ENCODE peak calls at places on chromosomes 16 and 17, in seven cellular contexts. K is osteocyte, X is mucosa of descending colon, V is astrocyte of the spinal cord, C is GM10248, P is stomach, Q is upper lobe of right lung. H is an unnamed sample.

GRCh38 chr16:4385066-4385788 is 13.6 kb downstream of the VASN start:
- DNase-seq in C (no peak), K (no peak), Q (no peak), V (no peak), X (no peak), P (no peak), H (peak; percentile 72)

GRCh38 chr16:88570691-88571092 is 489 bp downstream of the ZC3H18 start:
- DNase-seq in Q (no peak), V (peak; percentile 2), P (no peak), K (no peak), C (no peak), X (peak; percentile 35), H (no peak)

GRCh38 chr16:9976641-9977040 is 205.6 kb downstream of the GRIN2A start:
- DNase-seq in K (no peak), C (no peak), P (no peak), Q (no peak), X (no peak), V (no peak), H (no peak)

GRCh38 chr16:20166531-20167235 is 93.0 kb upstream of the GPR139 start:
- DNase-seq in V (no peak), C (no peak), P (no peak), Q (no peak), K (peak; percentile 36), X (no peak), H (no peak)

GRCh38 chr16:24442631-24443030 is 96.7 kb upstream of the RBBP6 start:
- DNase-seq in X (no peak), Q (no peak), K (no peak), C (no peak), P (no peak), V (no peak), H (no peak)

GRCh38 chr17:45751466-45751865 is 32.7 kb upstream of the CRHR1 start:
- DNase-seq in C (no peak), V (no peak), K (no peak), Q (no peak), P (no peak), X (no peak), H (no peak)

GRCh38 chr16:85475233-85475632 is 137.9 kb upstream of the GSE1 start:
- DNase-seq in X (no peak), P (no peak), V (no peak), C (no peak), Q (no peak), K (no peak), H (peak; percentile 40)

GRCh38 chr17:1532836-1533602 is 16.6 kb upstream of the INPP5K start:
- DNase-seq in C (peak; percentile 42), X (no peak), V (no peak), Q (no peak), K (no peak), P (no peak), H (no peak)

GRCh38 chr16:68083861-68084503 is 1.2 kb upstream of the NFATC3 start:
- DNase-seq in K (peak; percentile 80), V (no peak), P (no peak), C (no peak), Q (no peak), X (no peak), H (peak; percentile 65)

GRCh38 chr16:68833251-68833650 is 10.1 kb upstream of the TANGO6 start:
- DNase-seq in C (no peak), Q (no peak), X (no peak), P (no peak), K (no peak), V (no peak), H (no peak)

DNA sequence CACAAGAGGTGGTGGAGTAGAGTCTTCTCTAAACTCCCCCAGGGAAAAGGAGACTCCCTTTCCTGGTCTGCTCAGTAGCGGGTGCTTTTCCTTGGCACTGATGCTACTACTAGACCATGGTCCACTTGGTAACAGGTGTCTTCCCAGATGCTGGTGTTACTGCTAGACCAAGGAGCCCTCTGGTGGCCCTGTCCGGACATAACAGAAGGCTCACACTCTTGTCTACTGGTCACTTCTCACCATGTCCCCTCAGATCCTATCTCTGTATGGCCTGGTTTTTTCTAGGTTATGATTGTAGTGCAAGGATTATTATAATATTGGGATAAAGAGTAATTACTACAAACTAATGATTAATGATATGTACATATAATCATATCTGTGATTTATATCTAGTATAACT is 49.7 kb upstream of the ARL4D start:
- DNase-seq in C (no peak), P (no peak), K (no peak), X (no peak), V (no peak), Q (no peak), H (no peak)
- TF ChIP-seq CTCF in C (no peak), P (no peak), K (no peak), X (no peak), V (peak; percentile 49), Q (no peak), H (no peak)

GRCh38 chr16:74716355-74716754 is 15.7 kb upstream of the MLKL start:
- DNase-seq in C (no peak), K (no peak), X (no peak), V (no peak), Q (peak; percentile 58), P (no peak), H (no peak)

GRCh38 chr16:74711938-74712337 is 11.3 kb upstream of the MLKL start:
- DNase-seq in Q (peak; percentile 39), K (no peak), P (no peak), C (no peak), V (no peak), X (no peak), H (no peak)

GRCh38 chr16:74713325-74713724 is 12.7 kb upstream of the MLKL start:
- DNase-seq in X (no peak), Q (peak; percentile 57), C (no peak), K (no peak), V (no peak), P (no peak), H (no peak)

GRCh38 chr16:74710401-74710800 is 9.7 kb upstream of the MLKL start:
- DNase-seq in V (no peak), Q (peak; percentile 9), P (no peak), K (no peak), C (no peak), X (no peak), H (no peak)

DNA sequence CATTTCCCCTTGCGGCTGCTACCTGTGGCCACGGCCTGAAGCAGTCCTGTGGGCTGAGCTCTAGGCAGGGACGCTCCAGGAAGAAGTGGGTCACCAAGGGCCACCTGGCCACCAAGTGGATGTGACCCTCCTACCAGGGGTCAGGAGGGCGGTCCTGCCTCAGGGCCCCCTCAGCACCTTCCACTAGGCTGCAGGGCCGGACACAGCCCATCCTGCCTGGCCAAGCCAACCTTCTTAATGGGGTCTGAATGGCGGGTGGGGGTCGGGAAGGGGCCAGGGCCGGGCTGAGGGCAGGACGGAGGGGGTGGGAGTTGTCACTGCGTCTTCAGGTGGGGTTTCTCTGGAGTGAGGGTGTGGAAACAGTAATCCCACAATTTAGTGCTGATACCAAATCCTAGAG is 13.2 kb upstream of the MLKL start:
- DNase-seq in C (no peak), Q (peak; percentile 48), X (no peak), P (no peak), V (no peak), K (no peak), H (no peak)
- TF ChIP-seq CTCF in C (no peak), Q (no peak), X (no peak), P (no peak), V (no peak), K (no peak), H (no peak)

DNA sequence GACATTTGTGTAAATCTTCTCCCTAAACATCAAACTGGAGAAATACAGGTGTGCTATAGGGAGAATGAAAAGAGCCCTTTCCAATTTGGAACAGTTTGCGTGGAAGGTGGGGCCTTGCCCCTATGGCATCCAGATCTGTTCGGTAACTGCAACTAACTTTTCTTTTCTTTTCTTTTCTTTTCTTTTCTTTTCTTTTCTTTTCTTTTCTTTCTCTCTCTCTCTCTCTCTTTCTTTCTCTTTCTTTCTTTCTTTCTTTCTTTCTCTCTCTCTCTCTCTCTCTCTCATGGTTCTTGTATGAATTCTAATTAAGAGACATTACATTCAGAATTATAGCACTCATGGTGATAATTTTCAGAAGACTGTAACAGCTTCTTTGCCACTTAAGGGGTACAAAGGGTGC is 69.6 kb downstream of the KSR1 start:
- DNase-seq in K (no peak), X (no peak), V (no peak), P (no peak), C (no peak), Q (no peak), H (no peak)
- TF ChIP-seq CTCF in K (no peak), X (no peak), V (no peak), P (no peak), C (no peak), Q (no peak), H (no peak)

GRCh38 chr17:8630802-8631553 is 453 bp upstream of the MYH10 start:
- DNase-seq in K (peak; percentile 99), P (peak; percentile 98), X (peak; percentile 97), Q (peak; percentile 98), C (peak; percentile 99), V (peak; percentile 100), H (peak; percentile 99)
- TF ChIP-seq CTCF in K (peak; percentile 18), P (peak; percentile 21), X (peak; percentile 8), Q (peak; percentile 32), C (peak; percentile 32), V (no peak), H (no peak)

DNA sequence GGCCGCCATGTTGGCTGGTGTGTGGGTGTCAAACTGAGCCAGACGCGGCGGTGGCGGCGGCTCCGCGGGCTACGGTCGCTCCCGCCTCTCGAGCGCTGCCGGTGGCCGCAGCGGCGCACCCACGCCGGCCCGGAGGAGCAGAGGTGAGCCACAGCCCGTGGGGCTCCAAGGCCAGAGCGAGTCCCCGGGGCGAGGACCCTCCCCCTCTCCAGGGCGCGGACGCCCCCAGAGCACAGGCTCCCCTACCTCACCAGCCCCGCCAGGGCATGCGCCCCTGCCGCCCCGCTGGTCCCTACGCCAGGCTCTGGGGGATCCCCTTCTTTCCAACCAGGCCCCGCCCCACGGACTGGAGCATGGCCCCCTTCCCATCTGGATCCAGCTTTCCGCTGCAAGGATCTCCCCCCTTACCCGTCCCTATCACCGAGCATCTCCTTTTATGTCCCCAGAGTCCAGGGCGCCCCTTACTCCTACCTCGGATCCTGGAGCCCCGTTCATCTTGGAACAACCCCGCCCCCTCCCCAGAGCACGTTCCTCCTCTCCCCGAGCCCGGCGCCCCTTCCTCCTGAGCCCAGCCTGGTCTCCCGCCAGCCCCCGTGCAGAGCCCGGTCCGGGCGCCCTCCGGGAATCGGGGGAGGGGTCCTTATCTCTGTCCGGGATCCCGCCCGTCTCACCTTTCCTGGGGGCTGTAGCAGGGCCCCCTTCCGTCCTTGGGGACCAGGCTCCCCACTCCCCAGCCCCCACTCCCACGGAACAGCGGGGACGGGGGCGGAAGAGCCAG is 412 bp downstream of the EPN2 start:
- DNase-seq in C (peak; percentile 67), Q (peak; percentile 68), K (peak; percentile 85), V (no peak), X (peak; percentile 51), P (peak; percentile 37), H (no peak)
- TF ChIP-seq CTCF in C (peak; percentile 21), Q (peak; percentile 35), K (no peak), V (no peak), X (peak; percentile 31), P (peak; percentile 46), H (no peak)

GRCh38 chr17:66310528-66311148 is 8.2 kb downstream of the PRKCA start:
- DNase-seq in V (no peak), X (no peak), P (no peak), K (no peak), Q (no peak), C (no peak), H (no peak)
- TF ChIP-seq CTCF in V (no peak), X (no peak), P (no peak), K (no peak), Q (no peak), C (no peak), H (no peak)